ENCODE peak calls at places on chromosomes 13 and 19, in four cellular contexts. X is K562, I is HCT116, U is HepG2. T is an unnamed sample.

GRCh38 chr19:36213793-36214387 is 575 bp downstream of the ZNF565 start:
- DNase-seq in I (no peak), U (no peak), X (no peak), T (no peak)

GRCh38 chr19:5585461-5586299 is 17.9 kb upstream of the TINCR start:
- DNase-seq in X (peak; percentile 81), U (no peak), I (no peak), T (peak; percentile 57)

GRCh38 chr19:34393629-34394028 is 10.6 kb upstream of the PDCD2L start:
- DNase-seq in I (no peak), X (no peak), U (no peak), T (no peak)

GRCh38 chr13:46615888-46616531 is 63.0 kb downstream of the LRCH1 start:
- DNase-seq in U (no peak), X (no peak), I (no peak), T (no peak)

GRCh38 chr19:9934132-9934950 is 2.0 kb downstream of the OLFM2 start:
- DNase-seq in I (peak; percentile 66), X (peak; percentile 86), U (peak; percentile 40), T (no peak)

GRCh38 chr19:47663435-47663910 is 49.7 kb upstream of the EHD2 start:
- DNase-seq in U (peak; percentile 14), X (no peak), I (no peak), T (no peak)

GRCh38 chr19:3006075-3006767 is 22.9 kb downstream of the TLE2 start:
- DNase-seq in U (no peak), I (peak; percentile 69), X (peak; percentile 80), T (peak; percentile 48)

GRCh38 chr19:1855040-1855827 is 7.0 kb upstream of the REXO1 start:
- DNase-seq in X (peak; percentile 94), U (no peak), I (peak; percentile 64), T (peak; percentile 82)

GRCh38 chr13:46983881-46984280 is 87.0 kb upstream of the HTR2A start:
- DNase-seq in U (peak; percentile 32), X (no peak), I (no peak), T (no peak)

GRCh38 chr13:50726164-50726563 is 117.3 kb downstream of the DLEU7 start:
- DNase-seq in X (no peak), U (no peak), I (no peak), T (no peak)

GRCh38 chr13:40061466-40062450 is 406.3 kb downstream of the COG6 start:
- DNase-seq in I (no peak), X (no peak), U (no peak), T (no peak)

GRCh38 chr19:58395220-58395978 is at the start of gene RNF225:
- DNase-seq in I (no peak), U (no peak), X (no peak), T (no peak)

GRCh38 chr19:41548954-41549688 is 26.8 kb upstream of the CEACAM21 start:
- DNase-seq in X (peak; percentile 48), I (no peak), U (no peak), T (peak; percentile 35)

GRCh38 chr13:93603043-93603442 is 376.4 kb downstream of the GPC6 start:
- DNase-seq in U (no peak), X (no peak), I (no peak), T (no peak)

GRCh38 chr19:46429999-46430398 is 1.3 kb upstream of the PNMA8C start:
- DNase-seq in U (no peak), X (no peak), I (no peak), T (no peak)

GRCh38 chr13:30359999-30360398 is 52.6 kb upstream of the KATNAL1 start:
- DNase-seq in I (no peak), U (no peak), X (no peak), T (no peak)

GRCh38 chr19:53991224-53992113 is at the start of gene CACNG6:
- DNase-seq in U (no peak), I (no peak), X (no peak), T (no peak)

GRCh38 chr13:72168126-72168525 is 301.1 kb upstream of the DACH1 start:
- DNase-seq in U (no peak), X (no peak), I (no peak), T (no peak)

GRCh38 chr19:4391701-4392543 is 8.4 kb downstream of the SH3GL1 start:
- DNase-seq in I (no peak), U (peak; percentile 84), X (no peak), T (no peak)

GRCh38 chr13:97851269-97851668 is 102.2 kb upstream of the IPO5 start:
- DNase-seq in X (no peak), I (no peak), U (no peak), T (no peak)

GRCh38 chr19:14449321-14449720 is 16.2 kb downstream of the PKN1 start:
- DNase-seq in X (no peak), I (no peak), U (no peak), T (no peak)

GRCh38 chr19:45446295-45446694 is 21.5 kb upstream of the FOSB start:
- DNase-seq in U (peak; percentile 63), X (peak; percentile 75), I (no peak), T (no peak)

GRCh38 chr13:83883061-83883523 is 818 bp upstream of the SLITRK1 start:
- DNase-seq in U (no peak), X (no peak), I (no peak), T (no peak)

GRCh38 chr19:35040826-35041547 is 534 bp upstream of the HPN start:
- DNase-seq in U (peak; percentile 96), X (peak; percentile 94), I (no peak), T (no peak)

GRCh38 chr13:63167699-63168337 is 1752.2 kb upstream of the PCDH20 start:
- DNase-seq in U (no peak), I (no peak), X (no peak), T (no peak)

GRCh38 chr19:17245535-17245984 is at the start of gene NR2F6:
- DNase-seq in I (no peak), U (no peak), X (no peak), T (no peak)

GRCh38 chr13:102901615-102902305 is 55.9 kb downstream of the ERCC5 start:
- DNase-seq in U (no peak), I (no peak), X (no peak), T (no peak)

GRCh38 chr13:102902789-102903347 is 57.0 kb downstream of the ERCC5 start:
- DNase-seq in U (peak; percentile 22), X (no peak), I (no peak), T (no peak)

GRCh38 chr13:102903659-102904407 is 58.0 kb downstream of the ERCC5 start:
- DNase-seq in I (no peak), U (no peak), X (peak; percentile 17), T (no peak)

GRCh38 chr13:102905905-102906304 is 60.1 kb downstream of the ERCC5 start:
- DNase-seq in I (no peak), X (no peak), U (no peak), T (no peak)

DNA sequence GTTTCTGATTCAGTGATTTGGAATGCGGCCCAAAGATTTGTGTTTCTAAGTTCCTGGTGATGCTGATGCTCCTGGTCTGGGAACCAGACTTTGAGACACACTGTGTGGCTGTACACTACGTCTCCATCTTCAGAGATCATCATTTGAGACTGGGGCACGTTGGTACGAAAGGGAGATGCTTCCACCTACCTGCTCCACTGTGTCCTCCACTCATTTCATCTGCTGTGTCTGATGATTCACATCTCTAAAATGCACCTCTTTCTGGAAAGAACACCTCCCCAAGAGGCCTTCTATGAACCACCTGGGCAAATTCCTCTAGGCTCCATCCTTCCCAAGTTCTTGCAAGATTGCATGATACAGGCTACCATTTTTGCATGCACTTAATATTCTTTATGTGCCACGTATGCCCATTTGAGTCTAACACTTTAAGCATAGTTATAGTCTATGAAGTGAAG is 58.6 kb downstream of the ERCC5 start:
- DNase-seq in U (no peak), I (no peak), X (no peak), T (no peak)
- TF ChIP-seq YY1 in U (no peak), I (no peak), X (no peak), T (no peak)

GRCh38 chr13:110624766-110625756 is 9.7 kb downstream of the NAXD start:
- DNase-seq in U (no peak), X (no peak), I (no peak), T (no peak)

GRCh38 chr13:110627351-110627750 is 12.0 kb downstream of the NAXD start:
- DNase-seq in X (no peak), I (no peak), U (no peak), T (no peak)

GRCh38 chr13:110627761-110628476 is 12.6 kb downstream of the NAXD start:
- DNase-seq in U (no peak), X (no peak), I (no peak), T (no peak)

GRCh38 chr13:110626510-110626909 is 11.2 kb downstream of the NAXD start:
- DNase-seq in I (no peak), U (no peak), X (no peak), T (no peak)

GRCh38 chr13:110625771-110626321 is 10.5 kb downstream of the NAXD start:
- DNase-seq in X (no peak), I (no peak), U (no peak), T (no peak)
- H3K27me3 ChIP-seq in X (no peaks in the 10 kb centered on the region), I (no peaks in the 10 kb centered on the region), U (no peaks in the 10 kb centered on the region), T (no peaks in the 10 kb centered on the region)

DNA sequence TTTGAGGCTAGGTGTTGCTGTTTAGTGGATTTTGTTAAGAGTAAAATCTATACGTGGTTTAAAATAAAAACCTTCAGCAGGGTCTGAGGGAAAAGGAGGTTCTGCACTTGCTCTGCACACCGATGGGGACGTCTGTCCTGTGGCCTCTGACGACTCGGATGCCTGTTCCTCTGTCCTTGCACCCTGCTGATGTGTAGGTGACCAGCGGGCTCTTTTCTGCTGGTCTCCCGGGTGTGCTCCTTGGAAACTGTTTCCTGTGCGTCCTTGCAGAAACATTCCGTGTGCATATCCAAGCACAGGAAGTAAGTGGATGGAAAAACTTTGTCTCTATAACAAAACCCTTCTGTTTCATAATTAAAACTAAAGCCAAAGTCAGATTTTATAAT is 3.8 kb downstream of the ATP4B start:
- DNase-seq in X (no peak), U (no peak), I (no peak), T (no peak)
- TF ChIP-seq YY1 in X (no peak), U (no peak), I (no peak), T (no peak)

DNA sequence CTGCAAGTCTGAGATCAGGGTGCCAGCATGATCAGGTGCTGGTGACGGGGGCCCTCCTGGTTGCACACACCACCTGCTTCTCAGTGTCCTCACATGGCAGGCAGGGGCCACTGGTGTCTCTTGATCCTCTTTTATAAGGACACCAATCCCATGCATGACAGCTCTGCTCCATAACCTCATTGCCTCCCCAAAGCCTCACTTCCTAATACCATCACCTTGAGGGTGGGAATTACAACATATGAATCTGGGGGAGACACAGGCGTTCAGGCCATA is 15.0 kb upstream of the MIER2 start:
- DNase-seq in I (no peak), U (no peak), X (no peak), T (no peak)
- H3K27me3 ChIP-seq in I (no peaks in the 10 kb centered on the region), U (peaks cover 2% of the 10 kb centered on the region), X (peaks cover 44% of the 10 kb centered on the region), T (peaks cover 4% of the 10 kb centered on the region)

GRCh38 chr13:111243981-111244380 is 76.5 kb upstream of the TEX29 start:
- DNase-seq in U (no peak), X (no peak), I (no peak), T (no peak)

GRCh38 chr13:111239754-111240670 is 80.4 kb upstream of the TEX29 start:
- DNase-seq in I (no peak), X (no peak), U (no peak), T (no peak)

GRCh38 chr13:111242585-111242984 is 77.9 kb upstream of the TEX29 start:
- DNase-seq in X (no peak), U (no peak), I (no peak), T (no peak)

GRCh38 chr13:111241006-111241755 is 79.3 kb upstream of the TEX29 start:
- DNase-seq in U (no peak), I (no peak), X (no peak), T (no peak)

GRCh38 chr13:111241862-111242261 is 78.6 kb upstream of the TEX29 start:
- DNase-seq in X (no peak), U (no peak), I (no peak), T (no peak)
- TF ChIP-seq YY1 in X (no peak), U (no peak), I (no peak), T (no peak)